ENCODE peak calls at places on chromosomes 16 and 17, in four cellular contexts. X, V, M and B are unnamed samples.
A peak's percentile ranks its signal among the peaks of the same experiment; 100 is the strongest.

GRCh38 chr16:48958681-48959080 is 323.0 kb downstream of the CBLN1 start:
- DNase-seq in V (no peak), X (no peak), M (no peak), B (no peak)

GRCh38 chr17:50356418-50356817 is 10.5 kb downstream of the XYLT2 start:
- DNase-seq in X (no peak), V (no peak), M (no peak), B (no peak)

GRCh38 chr16:54287018-54287757 is 601 bp upstream of the IRX3 start:
- DNase-seq in M (no peak), X (no peak), V (no peak), B (no peak)

GRCh38 chr17:68512967-68513474 is 791 bp downstream of the PRKAR1A start:
- DNase-seq in V (peak; percentile 5), X (no peak), M (no peak), B (no peak)

GRCh38 chr16:11793840-11794239 is 3.2 kb downstream of the ZC3H7A start:
- DNase-seq in M (no peak), V (no peak), X (no peak), B (no peak)

GRCh38 chr16:88331989-88332920 is 50.5 kb upstream of the ZNF469 start:
- DNase-seq in V (no peak), X (peak; percentile 35), M (no peak), B (peak; percentile 94)

GRCh38 chr17:39935896-39936295 is 8.4 kb downstream of the LRRC3C start:
- DNase-seq in M (no peak), X (no peak), V (no peak), B (no peak)

GRCh38 chr16:20611350-20611902 is 35.3 kb upstream of the ACSM2B start:
- DNase-seq in V (no peak), M (peak; percentile 68), X (no peak), B (peak; percentile 85)

GRCh38 chr17:46777943-46778915 is 40.3 kb downstream of the WNT3 start:
- DNase-seq in M (no peak), V (no peak), X (no peak), B (no peak)

GRCh38 chr17:2194778-2195417 is 108.7 kb downstream of the SMG6 start:
- DNase-seq in X (no peak), V (no peak), M (no peak), B (no peak)
- H3K27ac ChIP-seq in X (no peak overlapping the region), V (no peak overlapping the region), M (no peak overlapping the region), B (no peak overlapping the region)

GRCh38 chr17:47895856-47896671 is at the start of gene SP2:
- DNase-seq in M (peak; percentile 98), X (peak; percentile 100), V (peak; percentile 99), B (peak; percentile 100)
- TF ChIP-seq CTCF in M (peak; percentile 46), X (peak; percentile 4), V (no peak), B (no peak)

GRCh38 chr17:17899486-17899885 is 62.7 kb upstream of the SREBF1 start:
- DNase-seq in M (no peak), X (no peak), V (no peak), B (no peak)
- H3K27ac ChIP-seq in M (no peak overlapping the region), X (peak overlapping the region; percentile 75), V (no peak overlapping the region), B (no peak overlapping the region)

GRCh38 chr17:75981019-75981615 is 2.1 kb downstream of the TEN1 start:
- DNase-seq in V (no peak), M (no peak), X (no peak), B (no peak)

GRCh38 chr17:75980188-75981018 is 1.4 kb downstream of the TEN1 start:
- DNase-seq in M (no peak), V (no peak), X (no peak), B (no peak)

GRCh38 chr17:75976175-75976848 is 2.7 kb downstream of the ACOX1 start:
- DNase-seq in V (no peak), M (no peak), X (no peak), B (no peak)

GRCh38 chr17:75979705-75980187 is 706 bp downstream of the TEN1 start:
- DNase-seq in X (no peak), V (no peak), M (peak; percentile 41), B (no peak)

DNA sequence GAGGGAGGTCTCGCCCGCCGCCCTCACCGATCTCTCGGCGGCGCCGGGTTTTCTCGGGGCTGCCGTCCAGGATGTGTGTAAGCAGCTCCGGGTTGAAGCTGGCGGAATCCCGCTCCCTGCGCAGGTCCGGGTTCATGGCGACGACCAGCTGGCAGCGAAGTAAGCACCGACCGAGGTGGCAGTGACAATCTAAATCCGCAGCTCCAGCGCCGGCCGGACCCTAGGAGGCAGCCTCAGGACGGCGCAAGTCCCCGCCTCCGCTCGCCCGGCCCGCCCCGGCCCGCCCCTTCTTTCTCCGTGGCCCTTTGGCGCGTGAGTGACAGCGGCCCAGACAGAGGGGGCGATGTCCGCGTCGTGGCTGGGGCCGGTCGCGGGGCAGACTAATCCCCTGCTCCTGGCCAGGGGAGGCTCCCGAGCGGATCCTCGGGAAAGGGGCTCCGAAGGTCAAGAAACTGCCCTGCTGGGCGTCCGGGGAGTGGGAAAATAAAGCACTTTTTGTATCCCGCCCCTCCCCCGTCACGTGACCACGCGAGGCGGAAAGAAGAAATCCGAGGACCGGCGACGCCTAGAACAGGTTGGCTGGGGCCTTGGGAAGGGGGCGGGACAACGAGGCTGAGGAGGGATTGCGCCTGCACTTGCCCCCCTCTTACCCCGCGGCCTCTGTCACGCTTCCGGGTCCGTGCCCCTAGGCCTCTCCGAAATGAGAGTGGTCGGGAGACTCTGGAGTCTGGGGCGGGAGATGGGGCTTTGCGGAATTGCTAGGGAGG is at the start of the genes ACOX1 and TEN1:
- DNase-seq in M (peak; percentile 98), V (peak; percentile 93), X (peak; percentile 98), B (peak; percentile 99)
- TF ChIP-seq CTCF in M (peak; percentile 53), V (no peak), X (peak; percentile 56), B (no peak)

GRCh38 chr17:74813793-74814192 is 37.6 kb upstream of the NAT9 start:
- DNase-seq in M (no peak), V (no peak), X (no peak), B (no peak)

GRCh38 chr17:74814453-74814852 is 38.3 kb upstream of the NAT9 start:
- DNase-seq in V (no peak), X (no peak), M (no peak), B (no peak)

GRCh38 chr17:74810699-74811485 is 34.7 kb upstream of the NAT9 start:
- DNase-seq in M (no peak), V (no peak), X (no peak), B (no peak)

GRCh38 chr17:74815067-74815466 is 38.9 kb upstream of the NAT9 start:
- DNase-seq in M (no peak), X (no peak), V (no peak), B (no peak)

GRCh38 chr17:74812109-74812864 is 36.1 kb upstream of the NAT9 start:
- DNase-seq in X (no peak), V (no peak), M (peak; percentile 78), B (no peak)
- H3K27ac ChIP-seq in X (peak overlapping the region; percentile 85), V (no peak overlapping the region), M (peak overlapping the region; percentile 79), B (no peak overlapping the region)

GRCh38 chr16:70438983-70439862 is at the start of gene ST3GAL2:
- DNase-seq in M (peak; percentile 95), V (peak; percentile 94), X (peak; percentile 91), B (peak; percentile 97)
- TF ChIP-seq CTCF in M (no peak), V (no peak), X (peak; percentile 29), B (no peak)

DNA sequence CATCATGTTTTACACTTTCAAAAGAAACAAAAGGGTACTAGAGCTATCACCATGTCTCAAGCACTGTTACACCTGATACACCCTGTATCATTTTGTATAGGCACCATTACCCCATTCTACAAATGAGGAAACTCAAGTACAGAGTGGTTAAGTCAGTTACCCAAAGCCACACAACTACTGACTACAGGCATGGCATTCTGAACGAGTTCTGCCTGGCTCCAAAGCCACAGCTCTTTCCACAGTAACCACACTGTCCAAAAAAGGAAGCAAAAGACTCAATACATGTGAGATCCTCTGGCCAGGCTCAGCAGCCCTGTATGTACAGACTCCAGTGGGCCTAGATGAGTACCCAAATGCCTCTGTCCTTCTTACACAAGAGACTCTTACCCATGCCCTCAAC is 4.7 kb downstream of the DYNC1LI2 start:
- DNase-seq in X (no peak), V (no peak), M (peak; percentile 62), B (no peak)
- H3K27ac ChIP-seq in X (peak overlapping the region; percentile 26), V (no peak overlapping the region), M (no peak overlapping the region), B (no peak overlapping the region)